ENCODE peak calls at places on chromosomes 6 and 20, in eight cellular contexts. B, C, W, Y, A, V, U and O are unnamed samples.

GRCh38 chr6:161101517-161101916 is 109.9 kb downstream of the MAP3K4 start:
- DNase-seq in B (no peak), C (no peak), W (no peak), Y (peak; percentile 11), A (peak; percentile 10), V (no peak), U (peak; percentile 31), O (peak; percentile 12)

GRCh38 chr6:161273356-161273751 is 507 bp downstream of the AGPAT4 start:
- DNase-seq in B (peak; percentile 12), C (no peak), W (no peak), Y (peak; percentile 72), A (peak; percentile 15), V (peak; percentile 30), U (no peak), O (peak; percentile 66)

GRCh38 chr20:10984899-10985298 is 311.1 kb upstream of the JAG1 start:
- DNase-seq in B (peak; percentile 77), C (no peak), W (no peak), Y (no peak), A (no peak), V (no peak), U (no peak), O (no peak)

GRCh38 chr20:6768228-6769185 is 1.0 kb downstream of the BMP2 start:
- DNase-seq in B (no peak), C (no peak), W (no peak), Y (peak; percentile 46), A (no peak), V (peak; percentile 41), U (peak; percentile 46), O (peak; percentile 34)

GRCh38 chr6:75204959-75205775 is 686 bp downstream of the COL12A1 start:
- DNase-seq in B (peak; percentile 44), C (no peak), W (peak; percentile 82), Y (peak; percentile 81), A (no peak), V (peak; percentile 42), U (peak; percentile 68), O (peak; percentile 79)

GRCh38 chr6:28880894-28881780 is 42.6 kb downstream of the TRIM27 start:
- DNase-seq in B (peak; percentile 49), C (peak; percentile 48), W (no peak), Y (peak; percentile 76), A (peak; percentile 72), V (peak; percentile 53), U (peak; percentile 84), O (peak; percentile 81)

GRCh38 chr6:8131265-8131897 is 29.0 kb upstream of the EEF1E1 start:
- DNase-seq in B (peak; percentile 52), C (peak; percentile 41), W (no peak), Y (peak; percentile 64), A (peak; percentile 49), V (no peak), U (peak; percentile 90), O (peak; percentile 77)

GRCh38 chr6:47455533-47456209 is 21.9 kb upstream of the CD2AP start:
- DNase-seq in B (peak; percentile 76), C (no peak), W (no peak), Y (no peak), A (no peak), V (no peak), U (no peak), O (no peak)

GRCh38 chr6:12277401-12277800 is 12.8 kb upstream of the EDN1 start:
- DNase-seq in B (no peak), C (no peak), W (no peak), Y (no peak), A (no peak), V (no peak), U (no peak), O (no peak)

GRCh38 chr20:19832875-19833274 is 74.8 kb downstream of the RIN2 start:
- DNase-seq in B (no peak), C (no peak), W (no peak), Y (no peak), A (no peak), V (no peak), U (no peak), O (no peak)

GRCh38 chr6:36979343-36979742 is 6.7 kb downstream of the MTCH1 start:
- DNase-seq in B (peak; percentile 37), C (peak; percentile 36), W (no peak), Y (peak; percentile 50), A (no peak), V (no peak), U (no peak), O (peak; percentile 71)

GRCh38 chr6:136952714-136953260 is 30.7 kb downstream of the SLC35D3 start:
- DNase-seq in B (no peak), C (no peak), W (no peak), Y (no peak), A (no peak), V (no peak), U (no peak), O (no peak)

GRCh38 chr6:42979523-42980177 is 669 bp upstream of the PEX6 start:
- DNase-seq in B (peak; percentile 80), C (peak; percentile 52), W (no peak), Y (peak; percentile 48), A (peak; percentile 47), V (no peak), U (no peak), O (peak; percentile 47)

GRCh38 chr6:109671721-109672120 is 19.3 kb downstream of the AK9 start:
- DNase-seq in B (no peak), C (no peak), W (no peak), Y (peak; percentile 49), A (no peak), V (no peak), U (no peak), O (peak; percentile 41)

GRCh38 chr6:21754891-21755290 is 161.3 kb downstream of the SOX4 start:
- DNase-seq in B (peak; percentile 98), C (no peak), W (no peak), Y (peak; percentile 74), A (no peak), V (no peak), U (no peak), O (peak; percentile 76)

GRCh38 chr6:120354452-120355098 is 979.7 kb downstream of the TBC1D32 start:
- DNase-seq in B (peak; percentile 91), C (no peak), W (no peak), Y (peak; percentile 36), A (no peak), V (no peak), U (no peak), O (no peak)

GRCh38 chr6:33315753-33316602 is 1.6 kb downstream of the ZBTB22 start:
- DNase-seq in B (no peak), C (no peak), W (no peak), Y (no peak), A (no peak), V (no peak), U (no peak), O (no peak)

GRCh38 chr6:25968769-25969168 is 6.2 kb downstream of the TRIM38 start:
- DNase-seq in B (no peak), C (no peak), W (no peak), Y (no peak), A (no peak), V (peak; percentile 17), U (no peak), O (peak; percentile 38)

GRCh38 chr6:7974932-7975763 is 64.6 kb upstream of the TXNDC5 start:
- DNase-seq in B (peak; percentile 90), C (peak; percentile 45), W (peak; percentile 82), Y (peak; percentile 89), A (no peak), V (peak; percentile 75), U (no peak), O (peak; percentile 100)

GRCh38 chr6:74415056-74415455 is 719.1 kb downstream of the CD109 start:
- DNase-seq in B (no peak), C (no peak), W (no peak), Y (no peak), A (no peak), V (no peak), U (no peak), O (peak; percentile 31)

GRCh38 chr20:53894707-53895384 is 175.5 kb downstream of the BCAS1 start:
- DNase-seq in B (no peak), C (no peak), W (peak; percentile 20), Y (no peak), A (peak; percentile 72), V (no peak), U (no peak), O (no peak)
- H3K4me3 ChIP-seq in B (no peak overlapping the region), C (no peak overlapping the region), W (no peak overlapping the region), Y (no peak overlapping the region), A (peak overlapping the region; percentile 45), V (no peak overlapping the region), U (no peak overlapping the region), O (no peak overlapping the region)

GRCh38 chr6:155498370-155498769 is 42.7 kb upstream of the NOX3 start:
- DNase-seq in B (peak; percentile 10), C (no peak), W (no peak), Y (peak; percentile 30), A (peak; percentile 8), V (no peak), U (no peak), O (peak; percentile 21)
- TF ChIP-seq CTCF in B (no peak), C (no peak), W (no peak), Y (no peak), A (no peak), V (no peak), U (no peak), O (no peak)

DNA sequence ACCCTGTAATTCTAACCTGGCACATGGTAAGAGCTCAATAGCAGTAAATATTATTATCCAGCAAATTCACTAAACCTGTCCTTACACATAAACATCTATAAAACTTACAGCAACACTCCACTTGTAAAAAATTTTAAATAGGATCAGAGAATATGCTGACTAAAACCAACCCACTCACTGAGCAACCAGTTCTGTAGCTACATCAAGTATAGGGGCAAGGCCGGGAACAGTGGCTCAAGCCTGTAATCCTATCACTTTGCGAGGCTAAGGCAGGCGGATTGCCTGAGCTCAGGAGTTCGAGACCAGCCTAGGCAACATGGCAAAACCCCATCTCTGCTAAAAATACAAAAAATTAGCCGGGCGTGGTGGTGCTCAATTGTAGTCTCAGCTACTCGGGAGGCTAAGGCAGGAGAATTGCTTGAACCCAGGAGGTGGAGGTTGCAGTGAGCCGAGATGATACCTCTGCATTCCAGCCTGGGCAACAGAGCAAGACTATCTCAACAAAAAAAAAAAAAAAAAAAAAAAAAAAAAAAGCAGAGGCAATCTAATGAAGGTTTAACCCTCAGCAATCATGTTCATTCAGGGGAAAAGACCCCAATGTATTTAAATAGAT is 6.8 kb downstream of the STAU1 start:
- DNase-seq in B (no peak), C (no peak), W (no peak), Y (no peak), A (no peak), V (no peak), U (no peak), O (no peak)
- H3K4me3 ChIP-seq in B (no peak overlapping the region), C (no peak overlapping the region), W (no peak overlapping the region), Y (no peak overlapping the region), A (no peak overlapping the region), V (no peak overlapping the region), U (no peak overlapping the region), O (no peak overlapping the region)

DNA sequence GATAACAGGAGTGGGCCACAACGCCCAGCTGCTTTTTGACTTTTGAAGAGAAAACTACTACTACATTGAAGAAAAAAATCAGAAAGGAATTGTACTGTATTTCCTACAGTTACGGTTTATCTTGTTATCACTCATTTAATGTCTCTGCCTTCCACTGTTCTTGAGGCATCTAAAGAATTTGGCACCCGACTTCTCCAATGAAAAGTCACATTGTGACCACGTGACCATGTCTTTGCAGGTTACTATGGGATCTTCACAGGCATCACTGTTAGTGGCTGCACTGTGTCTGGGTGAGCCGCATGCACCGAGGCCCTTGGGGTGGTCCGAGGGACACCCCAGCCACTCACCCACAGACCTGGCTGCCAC is 26.8 kb downstream of the RRBP1 start:
- DNase-seq in B (no peak), C (no peak), W (no peak), Y (no peak), A (no peak), V (no peak), U (peak; percentile 50), O (peak; percentile 40)
- TF ChIP-seq CTCF in B (no peak), C (no peak), W (no peak), Y (no peak), A (peak; percentile 49), V (no peak), U (peak; percentile 4), O (no peak)